ENCODE peak calls at places on chromosomes 5 and 9, in six cellular contexts. O, S, T, Z, X and I are unnamed samples.

GRCh38 chr9:132383462-132383883 is 23.2 kb downstream of the TTF1 start:
- DNase-seq in O (no peak), S (no peak), T (no peak), Z (no peak), X (no peak), I (no peak)

GRCh38 chr5:96641368-96641767 is 20.8 kb upstream of the CAST start:
- DNase-seq in O (no peak), S (peak; percentile 57), T (no peak), Z (no peak), X (peak; percentile 37), I (no peak)

GRCh38 chr5:149667084-149667826 is 62.9 kb upstream of the PPARGC1B start:
- DNase-seq in O (no peak), S (peak; percentile 7), T (no peak), Z (peak; percentile 30), X (peak; percentile 40), I (no peak)

GRCh38 chr9:113646946-113647914 is 183.7 kb downstream of the RGS3 start:
- DNase-seq in O (no peak), S (no peak), T (no peak), Z (no peak), X (no peak), I (no peak)

GRCh38 chr9:136713555-136713949 is 1.2 kb downstream of the DIPK1B start:
- DNase-seq in O (no peak), S (no peak), T (no peak), Z (no peak), X (no peak), I (no peak)

GRCh38 chr9:114552716-114553115 is 34.9 kb upstream of the ATP6V1G1 start:
- DNase-seq in O (no peak), S (peak; percentile 6), T (no peak), Z (no peak), X (peak; percentile 12), I (no peak)

GRCh38 chr5:111159845-111160244 is 64.3 kb upstream of the CAMK4 start:
- DNase-seq in O (no peak), S (no peak), T (no peak), Z (no peak), X (no peak), I (no peak)

GRCh38 chr5:98941131-98941883 is 12.5 kb upstream of the CHD1 start:
- DNase-seq in O (no peak), S (no peak), T (no peak), Z (no peak), X (no peak), I (no peak)

GRCh38 chr9:85173967-85174366 is 504.4 kb downstream of the NTRK2 start:
- DNase-seq in O (no peak), S (no peak), T (no peak), Z (no peak), X (no peak), I (no peak)

DNA sequence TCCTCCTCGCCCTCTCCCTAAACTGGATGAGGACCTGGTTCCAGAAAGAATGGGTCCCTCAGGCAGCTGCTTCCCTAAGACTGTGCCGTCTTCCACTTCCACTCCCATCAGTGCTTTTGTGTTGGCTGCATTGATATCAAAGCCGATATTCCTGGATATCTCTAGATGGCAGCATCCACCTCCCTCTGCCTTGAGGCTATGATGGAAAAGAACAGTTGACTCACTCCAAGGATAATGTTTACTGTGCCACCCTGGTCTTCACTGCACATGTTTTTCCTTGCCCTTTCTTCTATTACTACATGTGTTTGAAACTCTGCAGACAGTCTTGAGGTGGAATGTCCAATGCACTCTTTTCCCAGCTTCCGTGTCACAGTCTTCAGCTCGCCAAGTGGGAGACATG is 211.6 kb downstream of the MAST4 start:
- DNase-seq in O (no peak), S (peak; percentile 55), T (no peak), Z (no peak), X (peak; percentile 76), I (no peak)
- TF ChIP-seq CTCF in O (no peak), S (peak; percentile 61), T (no peak), Z (no peak), X (peak; percentile 78), I (no peak)

DNA sequence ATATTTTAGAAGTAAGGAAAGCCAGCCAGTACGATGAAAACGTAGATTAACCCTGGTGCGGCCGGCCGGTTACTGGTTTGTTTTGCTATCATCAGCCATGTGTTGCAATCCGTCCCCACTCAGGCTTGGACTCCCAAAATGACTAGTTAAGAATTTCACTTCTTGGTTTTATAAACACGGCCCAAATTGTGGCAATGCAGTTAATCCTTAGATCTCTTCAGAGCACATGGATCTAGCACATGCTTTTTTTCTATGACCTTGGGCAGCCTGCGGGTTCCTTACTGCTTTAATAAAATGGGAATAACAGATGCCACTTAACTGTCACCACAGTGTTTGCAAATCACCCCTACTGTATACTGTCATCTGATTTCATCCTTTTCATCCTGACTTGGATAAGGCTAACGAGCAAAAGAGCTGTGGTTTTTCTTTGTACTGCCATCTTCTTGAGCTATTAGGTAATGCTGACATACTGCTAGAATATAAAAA is 1.5 kb downstream of the NDFIP1 start:
- DNase-seq in O (no peak), S (peak; percentile 59), T (no peak), Z (peak; percentile 5), X (peak; percentile 58), I (no peak)
- TF ChIP-seq CTCF in O (no peak), S (no peak), T (no peak), Z (no peak), X (peak; percentile 9), I (no peak)

GRCh38 chr5:33299621-33300208 is 141.1 kb upstream of the TARS1 start:
- DNase-seq in O (no peak), S (peak; percentile 71), T (no peak), Z (no peak), X (peak; percentile 90), I (no peak)
- TF ChIP-seq CTCF in O (no peak), S (peak; percentile 56), T (peak; percentile 9), Z (no peak), X (peak; percentile 54), I (no peak)

GRCh38 chr9:6911901-6912650 is 154.3 kb downstream of the KDM4C start:
- DNase-seq in O (no peak), S (peak; percentile 14), T (no peak), Z (no peak), X (no peak), I (no peak)

GRCh38 chr9:6909186-6909585 is 151.4 kb downstream of the KDM4C start:
- DNase-seq in O (no peak), S (no peak), T (no peak), Z (no peak), X (no peak), I (no peak)

GRCh38 chr9:6910497-6910896 is 152.7 kb downstream of the KDM4C start:
- DNase-seq in O (no peak), S (no peak), T (no peak), Z (no peak), X (no peak), I (no peak)

GRCh38 chr9:6907772-6908381 is 150.1 kb downstream of the KDM4C start:
- DNase-seq in O (no peak), S (peak; percentile 55), T (no peak), Z (peak; percentile 17), X (peak; percentile 58), I (no peak)

GRCh38 chr9:6910032-6910431 is 152.3 kb downstream of the KDM4C start:
- DNase-seq in O (no peak), S (peak; percentile 34), T (no peak), Z (no peak), X (peak; percentile 36), I (no peak)
- TF ChIP-seq CTCF in O (no peak), S (peak; percentile 60), T (peak; percentile 18), Z (peak; percentile 46), X (peak; percentile 62), I (peak; percentile 15)

GRCh38 chr5:66306105-66306843 is 162.2 kb downstream of the SREK1 start:
- DNase-seq in O (peak; percentile 37), S (peak; percentile 63), T (peak; percentile 48), Z (peak; percentile 45), X (peak; percentile 73), I (no peak)
- TF ChIP-seq CTCF in O (peak; percentile 34), S (peak; percentile 80), T (peak; percentile 75), Z (peak; percentile 80), X (peak; percentile 96), I (peak; percentile 38)

GRCh38 chr9:116365056-116365471 is 211.5 kb downstream of the PAPPA start:
- DNase-seq in O (peak; percentile 79), S (peak; percentile 78), T (peak; percentile 32), Z (no peak), X (peak; percentile 72), I (no peak)
- TF ChIP-seq CTCF in O (no peak), S (peak; percentile 11), T (no peak), Z (no peak), X (no peak), I (no peak)

GRCh38 chr9:37972346-37972745 is 68.4 kb upstream of the SLC25A51 start:
- DNase-seq in O (no peak), S (peak; percentile 53), T (no peak), Z (no peak), X (no peak), I (no peak)
- TF ChIP-seq CTCF in O (no peak), S (peak; percentile 36), T (no peak), Z (peak; percentile 7), X (peak; percentile 29), I (no peak)